ENCODE peak calls at places on chromosomes 2 and 18, in five cellular contexts. H is omental fat pad, B is fibroblast of lung, A is IMR-90, G is nephron progenitor cell. Z is an unnamed sample.

GRCh38 chr2:207352978-207353377 is 176.8 kb upstream of the CREB1 start:
- DNase-seq in G (no peak), H (no peak), B (no peak), A (peak), Z (no peak)

GRCh38 chr2:128445533-128445900 is 126.8 kb upstream of the HS6ST1 start:
- DNase-seq in G (no peak), A (no peak), B (no peak), H (peak), Z (no peak)

GRCh38 chr2:27723372-27724144 is 48.0 kb upstream of the MRPL33 start:
- DNase-seq in B (peak), A (peak), G (peak), H (no peak), Z (peak)

GRCh38 chr2:14492920-14493503 is 139.5 kb upstream of the LRATD1 start:
- DNase-seq in A (peak), H (no peak), B (peak), G (no peak), Z (no peak)

GRCh38 chr18:32048507-32049091 is 30.0 kb downstream of the RNF125 start:
- DNase-seq in A (peak), G (no peak), B (no peak), H (no peak), Z (no peak)

GRCh38 chr18:74564012-74564411 is 29.7 kb downstream of the CNDP1 start:
- DNase-seq in B (no peak), G (no peak), H (no peak), A (no peak), Z (no peak)

GRCh38 chr2:163043201-163043600 is 204.6 kb upstream of the KCNH7 start:
- DNase-seq in B (no peak), G (no peak), H (no peak), A (no peak), Z (no peak)

GRCh38 chr2:128438586-128438985 is 119.9 kb upstream of the HS6ST1 start:
- DNase-seq in G (no peak), A (no peak), B (no peak), H (no peak), Z (no peak)

GRCh38 chr2:63562751-63563150 is 25.5 kb downstream of the WDPCP start:
- DNase-seq in H (no peak), A (no peak), B (no peak), G (no peak), Z (no peak)

GRCh38 chr2:2926009-2926857 is 451.4 kb downstream of the EIPR1 start:
- DNase-seq in G (no peak), B (no peak), A (no peak), H (no peak), Z (no peak)

GRCh38 chr2:240121190-240121589 is 14.9 kb downstream of the COPS9 start:
- DNase-seq in G (no peak), A (no peak), B (no peak), H (no peak), Z (no peak)

GRCh38 chr2:33236457-33236856 is 240.0 kb upstream of the RASGRP3 start:
- DNase-seq in A (peak), B (peak), G (no peak), H (no peak), Z (no peak)
- TF ChIP-seq CTCF in A (no peak), B (no peak), G (no peak), H (no peak), Z (no peak)

DNA sequence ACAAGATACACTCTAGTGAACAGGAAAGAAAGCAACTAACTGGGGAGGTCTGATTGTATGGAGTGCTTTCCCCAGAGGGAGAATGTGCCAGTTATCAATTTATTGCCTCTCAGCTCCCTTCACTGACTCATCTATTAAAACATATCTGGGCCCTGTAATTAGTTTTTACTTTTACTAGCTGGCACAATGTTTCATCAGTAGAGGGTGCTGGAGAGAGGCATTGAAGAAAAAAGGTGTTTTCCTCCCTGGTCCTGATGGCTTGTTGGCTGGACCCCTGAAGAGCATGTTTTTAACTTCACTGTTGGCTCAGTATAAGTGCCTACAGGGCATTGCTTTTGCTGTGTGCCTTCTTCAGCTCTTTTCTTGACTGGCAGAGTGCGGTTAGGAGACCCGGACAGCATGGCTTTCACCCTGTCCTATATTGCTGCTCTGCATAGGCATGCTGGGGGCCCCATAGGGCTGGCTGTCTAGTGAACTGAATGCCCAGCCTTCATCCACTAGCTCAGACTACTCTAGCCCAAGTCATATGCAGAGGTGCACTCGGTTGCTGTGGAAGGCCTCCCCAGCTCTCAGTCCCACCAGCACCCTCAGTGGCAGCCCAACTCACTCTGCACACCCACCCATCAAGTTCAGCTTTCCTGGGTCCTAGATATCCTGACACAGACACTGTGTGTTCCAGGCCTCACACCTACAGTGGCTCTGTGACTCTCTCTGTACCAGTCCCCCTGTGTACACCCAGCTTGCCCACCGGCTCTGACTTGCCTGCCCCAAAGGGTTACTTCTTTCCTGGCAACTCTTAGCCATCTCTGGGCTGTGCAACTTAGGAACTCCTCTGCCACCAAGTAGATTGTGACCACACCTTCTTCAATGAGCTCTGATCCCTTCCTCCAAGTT is 62.3 kb upstream of the ACYP2 start:
- DNase-seq in G (no peak), B (no peak), A (no peak), H (no peak), Z (no peak)
- TF ChIP-seq CTCF in G (no peak), B (no peak), A (no peak), H (no peak), Z (peak)

GRCh38 chr18:21191596-21192307 is 50.3 kb upstream of the GREB1L start:
- DNase-seq in G (peak), A (peak), H (no peak), B (peak), Z (peak)
- TF ChIP-seq CTCF in G (peak), A (peak), H (no peak), B (peak), Z (peak)

GRCh38 chr2:157779794-157780193 is 96.3 kb downstream of the ACVR1 start:
- DNase-seq in H (no peak), A (no peak), G (no peak), B (no peak), Z (no peak)

GRCh38 chr2:157780211-157780610 is 95.9 kb downstream of the ACVR1 start:
- DNase-seq in G (no peak), A (no peak), H (no peak), B (no peak), Z (no peak)

GRCh38 chr2:157783180-157783579 is 93.0 kb downstream of the ACVR1 start:
- DNase-seq in H (no peak), A (no peak), G (no peak), B (no peak), Z (no peak)

GRCh38 chr2:157784169-157784822 is 91.8 kb downstream of the ACVR1 start:
- DNase-seq in G (no peak), B (peak), H (no peak), A (peak), Z (no peak)

GRCh38 chr2:157782057-157782845 is 93.9 kb downstream of the ACVR1 start:
- DNase-seq in B (peak), G (no peak), H (no peak), A (peak), Z (no peak)
- TF ChIP-seq CTCF in B (peak), G (peak), H (no peak), A (peak), Z (peak)

GRCh38 chr2:10289891-10290290 is 12.8 kb upstream of the HPCAL1 start:
- DNase-seq in H (no peak), G (no peak), B (peak), A (peak), Z (no peak)
- TF ChIP-seq CTCF in H (no peak), G (no peak), B (no peak), A (no peak), Z (no peak)

GRCh38 chr2:119158563-119159347 is at the start of gene C1QL2:
- DNase-seq in B (no peak), A (no peak), H (no peak), G (peak), Z (peak)
- TF ChIP-seq CTCF in B (no peak), A (no peak), H (no peak), G (no peak), Z (peak)

GRCh38 chr18:12990977-12991838 is at the start of gene CEP192:
- DNase-seq in B (peak), A (peak), H (peak), G (peak), Z (peak)
- TF ChIP-seq CTCF in B (no peak), A (no peak), H (no peak), G (no peak), Z (peak)

GRCh38 chr2:108182489-108182888 is 57.3 kb upstream of the SULT1C3 start:
- DNase-seq in H (no peak), G (peak), A (no peak), B (peak), Z (no peak)

GRCh38 chr2:108189316-108189715 is 50.5 kb upstream of the SULT1C3 start:
- DNase-seq in G (no peak), A (no peak), B (peak), H (no peak), Z (no peak)

GRCh38 chr2:108184421-108184820 is 55.3 kb upstream of the SULT1C3 start:
- DNase-seq in G (no peak), B (peak), H (no peak), A (peak), Z (no peak)
- TF ChIP-seq CTCF in G (peak), B (peak), H (no peak), A (peak), Z (peak)

Z was measured in progenitor cell of endocrine pancreas.